ENCODE peak calls at places on chromosomes 6 and 20, in nine cellular contexts. One of them, this sample, is unnamed.

GRCh38 chr6:54614499-54615195 is 231.9 kb upstream of the FAM83B start:
- DNase-seq in naive thymus-derived CD4-positive, alpha-beta T cell: no peak
- DNase-seq in HCEC 1CT: no peak
- DNase-seq in NCI-H524: peak; percentile 82
- DNase-seq in activated naive CD8-positive, alpha-beta T cell treated with anti-CD3 and anti-CD28 coated beads for 36 hours: no peak
- DNase-seq in stimulated activated CD4-positive, alpha-beta T cell treated with anti-CD3 and anti-CD28 coated beads, TNF-alpha, amount 100 ng/mL, for 4 hours: no peak
- DNase-seq in ovary: no peak
- DNase-seq in mucosa of gallbladder: no peak
- DNase-seq in RCC 7860: no peak
- DNase-seq in this sample: no peak

GRCh38 chr6:1336246-1336843 is 24.4 kb downstream of the FOXQ1 start:
- DNase-seq in mucosa of gallbladder: peak; percentile 74
- DNase-seq in RCC 7860: peak; percentile 27
- DNase-seq in ovary: no peak
- DNase-seq in naive thymus-derived CD4-positive, alpha-beta T cell: no peak
- DNase-seq in activated naive CD8-positive, alpha-beta T cell treated with anti-CD3 and anti-CD28 coated beads for 36 hours: no peak
- DNase-seq in stimulated activated CD4-positive, alpha-beta T cell treated with anti-CD3 and anti-CD28 coated beads, TNF-alpha, amount 100 ng/mL, for 4 hours: no peak
- DNase-seq in HCEC 1CT: no peak
- DNase-seq in NCI-H524: peak; percentile 22
- DNase-seq in this sample: no peak

GRCh38 chr20:10673176-10673830 is 496 bp downstream of the JAG1 start:
- DNase-seq in mucosa of gallbladder: no peak
- DNase-seq in NCI-H524: peak; percentile 61
- DNase-seq in RCC 7860: no peak
- DNase-seq in HCEC 1CT: peak; percentile 32
- DNase-seq in naive thymus-derived CD4-positive, alpha-beta T cell: no peak
- DNase-seq in ovary: peak; percentile 40
- DNase-seq in activated naive CD8-positive, alpha-beta T cell treated with anti-CD3 and anti-CD28 coated beads for 36 hours: peak; percentile 24
- DNase-seq in stimulated activated CD4-positive, alpha-beta T cell treated with anti-CD3 and anti-CD28 coated beads, TNF-alpha, amount 100 ng/mL, for 4 hours: no peak
- DNase-seq in this sample: peak; percentile 9

GRCh38 chr6:13216236-13216933 is 112.0 kb downstream of the TBC1D7 start:
- DNase-seq in ovary: no peak
- DNase-seq in NCI-H524: no peak
- DNase-seq in mucosa of gallbladder: no peak
- DNase-seq in activated naive CD8-positive, alpha-beta T cell treated with anti-CD3 and anti-CD28 coated beads for 36 hours: no peak
- DNase-seq in HCEC 1CT: no peak
- DNase-seq in stimulated activated CD4-positive, alpha-beta T cell treated with anti-CD3 and anti-CD28 coated beads, TNF-alpha, amount 100 ng/mL, for 4 hours: no peak
- DNase-seq in RCC 7860: no peak
- DNase-seq in naive thymus-derived CD4-positive, alpha-beta T cell: no peak
- DNase-seq in this sample: no peak

GRCh38 chr6:48111143-48111506 is at the start of gene PTCHD4:
- DNase-seq in stimulated activated CD4-positive, alpha-beta T cell treated with anti-CD3 and anti-CD28 coated beads, TNF-alpha, amount 100 ng/mL, for 4 hours: no peak
- DNase-seq in NCI-H524: no peak
- DNase-seq in mucosa of gallbladder: no peak
- DNase-seq in HCEC 1CT: no peak
- DNase-seq in naive thymus-derived CD4-positive, alpha-beta T cell: no peak
- DNase-seq in ovary: no peak
- DNase-seq in RCC 7860: peak; percentile 24
- DNase-seq in activated naive CD8-positive, alpha-beta T cell treated with anti-CD3 and anti-CD28 coated beads for 36 hours: no peak
- DNase-seq in this sample: no peak

GRCh38 chr6:75824160-75824559 is 75.1 kb downstream of the MYO6 start:
- DNase-seq in stimulated activated CD4-positive, alpha-beta T cell treated with anti-CD3 and anti-CD28 coated beads, TNF-alpha, amount 100 ng/mL, for 4 hours: no peak
- DNase-seq in activated naive CD8-positive, alpha-beta T cell treated with anti-CD3 and anti-CD28 coated beads for 36 hours: no peak
- DNase-seq in RCC 7860: no peak
- DNase-seq in mucosa of gallbladder: no peak
- DNase-seq in ovary: no peak
- DNase-seq in NCI-H524: peak; percentile 67
- DNase-seq in naive thymus-derived CD4-positive, alpha-beta T cell: no peak
- DNase-seq in HCEC 1CT: no peak
- DNase-seq in this sample: no peak

GRCh38 chr6:136090929-136091328 is 159.2 kb downstream of the MTFR2 start:
- DNase-seq in ovary: no peak
- DNase-seq in naive thymus-derived CD4-positive, alpha-beta T cell: no peak
- DNase-seq in HCEC 1CT: no peak
- DNase-seq in NCI-H524: no peak
- DNase-seq in activated naive CD8-positive, alpha-beta T cell treated with anti-CD3 and anti-CD28 coated beads for 36 hours: no peak
- DNase-seq in RCC 7860: no peak
- DNase-seq in stimulated activated CD4-positive, alpha-beta T cell treated with anti-CD3 and anti-CD28 coated beads, TNF-alpha, amount 100 ng/mL, for 4 hours: no peak
- DNase-seq in mucosa of gallbladder: no peak
- DNase-seq in this sample: no peak

GRCh38 chr20:61113731-61114130 is 138.3 kb upstream of the CDH4 start:
- DNase-seq in ovary: no peak
- DNase-seq in mucosa of gallbladder: no peak
- DNase-seq in stimulated activated CD4-positive, alpha-beta T cell treated with anti-CD3 and anti-CD28 coated beads, TNF-alpha, amount 100 ng/mL, for 4 hours: no peak
- DNase-seq in naive thymus-derived CD4-positive, alpha-beta T cell: no peak
- DNase-seq in HCEC 1CT: no peak
- DNase-seq in NCI-H524: no peak
- DNase-seq in activated naive CD8-positive, alpha-beta T cell treated with anti-CD3 and anti-CD28 coated beads for 36 hours: no peak
- DNase-seq in RCC 7860: no peak
- DNase-seq in this sample: no peak

GRCh38 chr6:79614326-79615285 is 16.5 kb upstream of the SH3BGRL2 start:
- DNase-seq in stimulated activated CD4-positive, alpha-beta T cell treated with anti-CD3 and anti-CD28 coated beads, TNF-alpha, amount 100 ng/mL, for 4 hours: no peak
- DNase-seq in NCI-H524: no peak
- DNase-seq in activated naive CD8-positive, alpha-beta T cell treated with anti-CD3 and anti-CD28 coated beads for 36 hours: no peak
- DNase-seq in RCC 7860: no peak
- DNase-seq in mucosa of gallbladder: no peak
- DNase-seq in HCEC 1CT: no peak
- DNase-seq in ovary: no peak
- DNase-seq in naive thymus-derived CD4-positive, alpha-beta T cell: no peak
- DNase-seq in this sample: no peak

GRCh38 chr6:81856872-81857271 is 104.4 kb upstream of the TENT5A start:
- DNase-seq in activated naive CD8-positive, alpha-beta T cell treated with anti-CD3 and anti-CD28 coated beads for 36 hours: no peak
- DNase-seq in NCI-H524: no peak
- DNase-seq in RCC 7860: no peak
- DNase-seq in mucosa of gallbladder: no peak
- DNase-seq in ovary: no peak
- DNase-seq in naive thymus-derived CD4-positive, alpha-beta T cell: no peak
- DNase-seq in stimulated activated CD4-positive, alpha-beta T cell treated with anti-CD3 and anti-CD28 coated beads, TNF-alpha, amount 100 ng/mL, for 4 hours: no peak
- DNase-seq in HCEC 1CT: no peak
- DNase-seq in this sample: no peak

GRCh38 chr20:58086763-58087566 is 141.5 kb downstream of the ANKRD60 start:
- DNase-seq in activated naive CD8-positive, alpha-beta T cell treated with anti-CD3 and anti-CD28 coated beads for 36 hours: no peak
- DNase-seq in RCC 7860: peak; percentile 74
- DNase-seq in mucosa of gallbladder: peak; percentile 26
- DNase-seq in NCI-H524: peak; percentile 53
- DNase-seq in naive thymus-derived CD4-positive, alpha-beta T cell: no peak
- DNase-seq in ovary: no peak
- DNase-seq in HCEC 1CT: no peak
- DNase-seq in stimulated activated CD4-positive, alpha-beta T cell treated with anti-CD3 and anti-CD28 coated beads, TNF-alpha, amount 100 ng/mL, for 4 hours: no peak
- DNase-seq in this sample: no peak

This sample was measured in activated naive CD4-positive, alpha-beta T cell treated with Interleukin-2 at 50 U/mL for 16 hours.